ENCODE peak calls at places on chromosomes 5 and 9, in six cellular contexts. L is MM.1S, Q is SJSA1, M is IMR-90, P is Peyer's patch, Y is GM23248. J is an unnamed sample.

GRCh38 chr9:20788526-20789421 is 104.7 kb downstream of the FOCAD start:
- DNase-seq in L (no peak), Q (no peak), M (no peak), P (no peak), Y (no peak), J (no peak)

GRCh38 chr9:22228542-22228941 is 218.1 kb upstream of the DMRTA1 start:
- DNase-seq in L (no peak), Q (no peak), M (peak; percentile 47), P (no peak), Y (peak; percentile 51), J (no peak)

GRCh38 chr9:137678202-137678601 is 59.4 kb downstream of the EHMT1 start:
- DNase-seq in L (no peak), Q (no peak), M (no peak), P (no peak), Y (no peak), J (peak; percentile 34)

GRCh38 chr9:7237473-7238243 is 479.9 kb downstream of the KDM4C start:
- DNase-seq in L (no peak), Q (no peak), M (peak; percentile 31), P (no peak), Y (peak; percentile 64), J (peak; percentile 55)

GRCh38 chr9:115200711-115201505 is 83.0 kb upstream of the TNC start:
- DNase-seq in L (no peak), Q (no peak), M (peak; percentile 16), P (no peak), Y (peak; percentile 81), J (no peak)

GRCh38 chr9:3337515-3337914 is 188.3 kb downstream of the RFX3 start:
- DNase-seq in L (no peak), Q (no peak), M (peak; percentile 79), P (no peak), Y (peak; percentile 75), J (peak; percentile 75)

GRCh38 chr9:138009016-138009415 is 131.4 kb downstream of the CACNA1B start:
- DNase-seq in L (no peak), Q (no peak), M (no peak), P (no peak), Y (no peak), J (no peak)

GRCh38 chr5:79588645-79589044 is 23.6 kb upstream of the TENT2 start:
- DNase-seq in L (no peak), Q (no peak), M (no peak), P (no peak), Y (no peak), J (no peak)

GRCh38 chr5:172418847-172419810 is 35.2 kb downstream of the SH3PXD2B start:
- DNase-seq in L (no peak), Q (no peak), M (no peak), P (no peak), Y (peak; percentile 26), J (peak; percentile 71)

GRCh38 chr9:124439086-124439485 is 11.2 kb upstream of the ADGRD2 start:
- DNase-seq in L (no peak), Q (no peak), M (no peak), P (no peak), Y (no peak), J (no peak)

GRCh38 chr9:75106856-75107255 is 18.5 kb downstream of the OSTF1 start:
- DNase-seq in L (no peak), Q (no peak), M (no peak), P (no peak), Y (no peak), J (no peak)

GRCh38 chr9:33081128-33081851 is 4.8 kb upstream of the SMU1 start:
- DNase-seq in L (peak; percentile 82), Q (peak; percentile 52), M (peak; percentile 88), P (no peak), Y (peak; percentile 85), J (peak; percentile 84)

GRCh38 chr9:72586388-72587160 is 65.2 kb downstream of the TMC1 start:
- DNase-seq in L (no peak), Q (no peak), M (peak; percentile 90), P (peak; percentile 53), Y (peak; percentile 88), J (peak; percentile 73)

GRCh38 chr9:19992556-19992955 is 203.7 kb upstream of the SLC24A2 start:
- DNase-seq in L (no peak), Q (no peak), M (peak; percentile 75), P (no peak), Y (peak; percentile 86), J (no peak)

GRCh38 chr9:134044944-134045343 is 19.7 kb downstream of the BRD3OS start:
- DNase-seq in L (no peak), Q (no peak), M (no peak), P (no peak), Y (no peak), J (no peak)

GRCh38 chr5:58064799-58065198 is 395.1 kb downstream of the PLK2 start:
- DNase-seq in L (no peak), Q (peak; percentile 63), M (peak; percentile 29), P (no peak), Y (peak; percentile 43), J (no peak)
- H3K4me3 ChIP-seq in L (no peak overlapping the region), Q (no peak overlapping the region), M (no peak overlapping the region), P (no peak overlapping the region), Y (no peak overlapping the region), J (no peak overlapping the region)

DNA sequence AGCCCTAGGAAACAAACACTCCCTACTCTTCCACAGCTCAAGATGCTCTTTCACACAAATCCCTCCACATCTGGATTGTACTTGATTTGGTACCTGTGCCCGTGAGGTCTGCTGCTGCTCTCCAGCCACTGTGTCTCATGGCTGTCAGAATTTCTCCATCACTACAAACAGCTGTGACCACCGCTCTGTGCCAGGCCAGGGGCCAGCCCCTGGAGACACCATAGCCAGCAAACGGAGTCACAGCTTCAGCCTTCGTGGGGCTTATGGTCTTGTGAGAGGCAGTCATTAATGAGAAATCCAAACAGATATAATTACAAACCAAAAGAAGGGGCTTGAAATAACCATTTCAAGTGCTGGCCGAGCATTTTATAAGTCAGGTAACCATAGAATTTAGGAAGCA is 43.6 kb downstream of the ADAM19 start:
- DNase-seq in L (no peak), Q (no peak), M (no peak), P (no peak), Y (no peak), J (no peak)
- H3K4me1 ChIP-seq in L (no peaks in the 10 kb centered on the region), Q (no peaks in the 10 kb centered on the region), M (peaks cover 15% of the 10 kb centered on the region), P (no peaks in the 10 kb centered on the region), Y (peaks cover 10% of the 10 kb centered on the region), J (peaks cover 11% of the 10 kb centered on the region)

GRCh38 chr5:174731214-174732039 is 7.0 kb downstream of the MSX2 start:
- DNase-seq in L (no peak), Q (no peak), M (no peak), P (no peak), Y (no peak), J (no peak)
- H3K27me3 ChIP-seq in L (peaks cover 30% of the 10 kb centered on the region), Q (peaks cover 21% of the 10 kb centered on the region), M (peaks cover 27% of the 10 kb centered on the region), P (no peaks in the 10 kb centered on the region), Y (peaks cover 43% of the 10 kb centered on the region), J (peaks cover 44% of the 10 kb centered on the region)

DNA sequence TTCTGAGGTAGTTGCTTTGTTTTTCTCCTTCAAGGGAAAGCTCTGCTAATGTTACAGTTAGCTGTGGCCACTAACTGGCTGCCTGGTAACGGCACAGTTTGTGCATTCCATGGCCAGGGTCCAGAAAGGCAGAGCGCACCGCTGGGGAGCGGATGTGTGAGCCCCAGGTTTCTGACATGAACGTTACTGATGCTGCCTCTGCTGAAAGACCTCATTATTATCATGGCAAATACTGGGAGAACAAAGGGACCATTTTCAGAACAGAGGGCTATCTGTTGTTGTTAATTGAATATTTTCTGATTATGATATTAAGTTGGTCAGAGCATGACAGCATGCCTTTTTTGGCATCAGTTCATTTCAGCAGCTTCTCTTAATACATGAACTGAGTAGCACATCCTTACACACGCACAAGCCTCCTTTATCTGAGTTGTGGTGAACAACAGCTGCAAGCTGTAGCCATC is 134.1 kb downstream of the NUDT12 start:
- DNase-seq in L (peak; percentile 16), Q (no peak), M (peak; percentile 86), P (no peak), Y (peak; percentile 20), J (peak; percentile 77)
- H3K4me3 ChIP-seq in L (no peak overlapping the region), Q (no peak overlapping the region), M (no peak overlapping the region), P (no peak overlapping the region), Y (no peak overlapping the region), J (no peak overlapping the region)

GRCh38 chr5:179823937-179824744 is 3.4 kb downstream of the SQSTM1 start:
- DNase-seq in L (no peak), Q (no peak), M (no peak), P (peak; percentile 42), Y (no peak), J (peak; percentile 53)
- H3K4me1 ChIP-seq in L (peaks cover 25% of the 10 kb centered on the region), Q (peaks cover 28% of the 10 kb centered on the region), M (peaks cover 31% of the 10 kb centered on the region), P (peaks cover 19% of the 10 kb centered on the region), Y (peaks cover 27% of the 10 kb centered on the region), J (peaks cover 28% of the 10 kb centered on the region)

J was measured in osteoblast.